ENCODE peak calls at places on chromosomes 16 and 17, in nine cellular contexts. One of them, this sample, is unnamed.

GRCh38 chr17:73214851-73215250 is 22.0 kb downstream of the COG1 start:
- DNase-seq in GM23248: no peak
- DNase-seq in adipocyte: no peak
- DNase-seq in neural progenitor cell: no peak
- DNase-seq in tibial artery: no peak
- DNase-seq in WERI-Rb-1: no peak
- DNase-seq in cardiac muscle cell: no peak
- DNase-seq in choroid plexus epithelial cell: no peak
- DNase-seq in fibroblast of pulmonary artery: no peak
- DNase-seq in this sample: no peak

GRCh38 chr16:24610421-24610765 is 71.0 kb downstream of the RBBP6 start:
- DNase-seq in GM23248: peak
- DNase-seq in adipocyte: no peak
- DNase-seq in neural progenitor cell: peak
- DNase-seq in tibial artery: no peak
- DNase-seq in WERI-Rb-1: peak
- DNase-seq in cardiac muscle cell: peak
- DNase-seq in choroid plexus epithelial cell: peak
- DNase-seq in fibroblast of pulmonary artery: peak
- DNase-seq in this sample: no peak

GRCh38 chr17:61662771-61663170 is 71.8 kb upstream of the NACA2 start:
- DNase-seq in GM23248: no peak
- DNase-seq in adipocyte: peak
- DNase-seq in neural progenitor cell: no peak
- DNase-seq in tibial artery: no peak
- DNase-seq in WERI-Rb-1: no peak
- DNase-seq in cardiac muscle cell: no peak
- DNase-seq in choroid plexus epithelial cell: no peak
- DNase-seq in fibroblast of pulmonary artery: no peak
- DNase-seq in this sample: no peak

GRCh38 chr16:67470314-67470713 is 10.6 kb downstream of the ATP6V0D1 start:
- DNase-seq in GM23248: no peak
- DNase-seq in adipocyte: no peak
- DNase-seq in neural progenitor cell: no peak
- DNase-seq in tibial artery: peak
- DNase-seq in WERI-Rb-1: no peak
- DNase-seq in cardiac muscle cell: peak
- DNase-seq in choroid plexus epithelial cell: no peak
- DNase-seq in fibroblast of pulmonary artery: no peak
- DNase-seq in this sample: no peak

GRCh38 chr16:12157510-12158093 is 181.1 kb downstream of the SNX29 start:
- DNase-seq in GM23248: peak
- DNase-seq in adipocyte: peak
- DNase-seq in neural progenitor cell: no peak
- DNase-seq in tibial artery: no peak
- DNase-seq in WERI-Rb-1: no peak
- DNase-seq in cardiac muscle cell: no peak
- DNase-seq in choroid plexus epithelial cell: peak
- DNase-seq in fibroblast of pulmonary artery: peak
- DNase-seq in this sample: no peak

GRCh38 chr16:50547944-50548658 is at the start of gene NKD1:
- DNase-seq in GM23248: peak
- DNase-seq in adipocyte: peak
- DNase-seq in neural progenitor cell: peak
- DNase-seq in tibial artery: peak
- DNase-seq in WERI-Rb-1: peak
- DNase-seq in cardiac muscle cell: peak
- DNase-seq in choroid plexus epithelial cell: peak
- DNase-seq in fibroblast of pulmonary artery: peak
- DNase-seq in this sample: peak

GRCh38 chr16:12097523-12098428 is 121.2 kb downstream of the SNX29 start:
- DNase-seq in GM23248: peak
- DNase-seq in adipocyte: peak
- DNase-seq in neural progenitor cell: peak
- DNase-seq in tibial artery: no peak
- DNase-seq in WERI-Rb-1: no peak
- DNase-seq in cardiac muscle cell: no peak
- DNase-seq in choroid plexus epithelial cell: peak
- DNase-seq in fibroblast of pulmonary artery: peak
- DNase-seq in this sample: peak

GRCh38 chr17:250487-251300 is 69.2 kb upstream of the DOC2B start:
- DNase-seq in GM23248: no peak
- DNase-seq in adipocyte: no peak
- DNase-seq in neural progenitor cell: no peak
- DNase-seq in tibial artery: peak
- DNase-seq in WERI-Rb-1: no peak
- DNase-seq in cardiac muscle cell: no peak
- DNase-seq in choroid plexus epithelial cell: no peak
- DNase-seq in fibroblast of pulmonary artery: no peak
- DNase-seq in this sample: peak

GRCh38 chr17:28983286-28984240 is 22.3 kb downstream of the SEZ6 start:
- DNase-seq in GM23248: no peak
- DNase-seq in adipocyte: no peak
- DNase-seq in neural progenitor cell: no peak
- DNase-seq in tibial artery: no peak
- DNase-seq in WERI-Rb-1: peak
- DNase-seq in cardiac muscle cell: no peak
- DNase-seq in choroid plexus epithelial cell: no peak
- DNase-seq in fibroblast of pulmonary artery: peak
- DNase-seq in this sample: no peak

GRCh38 chr17:28986714-28987367 is 19.0 kb downstream of the SEZ6 start:
- DNase-seq in GM23248: no peak
- DNase-seq in adipocyte: no peak
- DNase-seq in neural progenitor cell: peak
- DNase-seq in tibial artery: no peak
- DNase-seq in WERI-Rb-1: no peak
- DNase-seq in cardiac muscle cell: no peak
- DNase-seq in choroid plexus epithelial cell: no peak
- DNase-seq in fibroblast of pulmonary artery: no peak
- DNase-seq in this sample: no peak

GRCh38 chr17:28988475-28988874 is 17.4 kb downstream of the SEZ6 start:
- DNase-seq in GM23248: no peak
- DNase-seq in adipocyte: no peak
- DNase-seq in neural progenitor cell: no peak
- DNase-seq in tibial artery: no peak
- DNase-seq in WERI-Rb-1: no peak
- DNase-seq in cardiac muscle cell: no peak
- DNase-seq in choroid plexus epithelial cell: no peak
- DNase-seq in fibroblast of pulmonary artery: no peak
- DNase-seq in this sample: no peak

GRCh38 chr17:28989028-28989427 is 16.8 kb downstream of the SEZ6 start:
- DNase-seq in GM23248: no peak
- DNase-seq in adipocyte: no peak
- DNase-seq in neural progenitor cell: no peak
- DNase-seq in tibial artery: no peak
- DNase-seq in WERI-Rb-1: no peak
- DNase-seq in cardiac muscle cell: no peak
- DNase-seq in choroid plexus epithelial cell: no peak
- DNase-seq in fibroblast of pulmonary artery: no peak
- DNase-seq in this sample: no peak

DNA sequence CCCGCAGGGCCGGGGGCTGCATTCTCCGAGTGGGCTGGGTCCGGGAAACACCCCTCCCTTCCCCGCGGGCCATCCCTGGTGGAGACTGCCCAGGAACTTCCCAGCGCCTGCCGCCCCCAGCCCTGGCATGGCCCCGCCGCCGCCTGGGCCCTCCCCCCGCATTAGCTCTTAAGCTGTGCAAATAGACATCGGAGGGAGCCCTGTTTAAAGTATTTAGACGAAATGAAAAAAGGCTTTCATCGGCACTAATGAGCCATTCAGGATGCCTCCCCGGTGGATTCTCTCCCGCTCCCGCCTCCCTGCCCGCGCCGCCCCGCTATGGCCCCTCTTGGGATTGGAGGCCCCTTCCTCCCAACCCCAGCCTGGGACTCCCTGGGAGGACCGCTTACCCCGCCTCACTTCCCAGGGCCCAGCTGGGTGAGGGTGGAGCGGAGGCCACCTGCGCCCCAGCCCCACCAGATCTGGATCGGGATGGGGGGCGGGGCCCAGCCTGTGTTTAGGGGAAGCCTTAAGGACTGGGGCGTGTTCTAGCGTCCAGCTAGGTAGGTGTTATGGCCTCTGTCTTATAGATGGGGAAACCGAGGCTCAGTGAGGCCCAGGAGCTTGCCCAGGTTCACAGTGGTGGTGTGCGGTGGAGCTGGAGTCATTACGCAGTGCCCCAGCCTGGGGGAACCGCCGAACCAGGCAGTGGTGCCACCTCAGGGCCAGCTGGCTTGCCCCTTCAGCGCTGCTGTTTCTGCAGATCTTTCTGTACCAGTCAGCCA is 19.7 kb downstream of the SEZ6 start:
- DNase-seq in GM23248: no peak
- DNase-seq in adipocyte: no peak
- DNase-seq in neural progenitor cell: peak
- DNase-seq in tibial artery: no peak
- DNase-seq in WERI-Rb-1: peak
- DNase-seq in cardiac muscle cell: no peak
- DNase-seq in choroid plexus epithelial cell: no peak
- DNase-seq in fibroblast of pulmonary artery: no peak
- DNase-seq in this sample: no peak
- H3K4me3 ChIP-seq in GM23248: no peak
- H3K4me3 ChIP-seq in adipocyte: no peak
- H3K4me3 ChIP-seq in neural progenitor cell: peak
- H3K4me3 ChIP-seq in tibial artery: no peak
- H3K4me3 ChIP-seq in WERI-Rb-1: no peak
- H3K4me3 ChIP-seq in cardiac muscle cell: no peak
- H3K4me3 ChIP-seq in choroid plexus epithelial cell: no peak
- H3K4me3 ChIP-seq in fibroblast of pulmonary artery: no peak
- H3K4me3 ChIP-seq in this sample: no peak

GRCh38 chr17:64025732-64026294 is 5.4 kb upstream of the ICAM2 start:
- DNase-seq in GM23248: peak
- DNase-seq in adipocyte: peak
- DNase-seq in neural progenitor cell: peak
- DNase-seq in tibial artery: peak
- DNase-seq in WERI-Rb-1: peak
- DNase-seq in cardiac muscle cell: peak
- DNase-seq in choroid plexus epithelial cell: peak
- DNase-seq in fibroblast of pulmonary artery: peak
- DNase-seq in this sample: peak

GRCh38 chr17:64022631-64023063 is 2.2 kb upstream of the ICAM2 start:
- DNase-seq in GM23248: no peak
- DNase-seq in adipocyte: no peak
- DNase-seq in neural progenitor cell: no peak
- DNase-seq in tibial artery: no peak
- DNase-seq in WERI-Rb-1: no peak
- DNase-seq in cardiac muscle cell: no peak
- DNase-seq in choroid plexus epithelial cell: no peak
- DNase-seq in fibroblast of pulmonary artery: no peak
- DNase-seq in this sample: no peak

GRCh38 chr17:64024215-64024654 is 3.8 kb upstream of the ICAM2 start:
- DNase-seq in GM23248: no peak
- DNase-seq in adipocyte: no peak
- DNase-seq in neural progenitor cell: no peak
- DNase-seq in tibial artery: no peak
- DNase-seq in WERI-Rb-1: peak
- DNase-seq in cardiac muscle cell: no peak
- DNase-seq in choroid plexus epithelial cell: no peak
- DNase-seq in fibroblast of pulmonary artery: no peak
- DNase-seq in this sample: no peak

GRCh38 chr17:64028874-64029464 is 8.5 kb upstream of the ICAM2 start:
- DNase-seq in GM23248: peak
- DNase-seq in adipocyte: peak
- DNase-seq in neural progenitor cell: peak
- DNase-seq in tibial artery: no peak
- DNase-seq in WERI-Rb-1: peak
- DNase-seq in cardiac muscle cell: peak
- DNase-seq in choroid plexus epithelial cell: peak
- DNase-seq in fibroblast of pulmonary artery: peak
- DNase-seq in this sample: peak

GRCh38 chr17:64024781-64025731 is 4.6 kb upstream of the ICAM2 start:
- DNase-seq in GM23248: peak
- DNase-seq in adipocyte: no peak
- DNase-seq in neural progenitor cell: no peak
- DNase-seq in tibial artery: no peak
- DNase-seq in WERI-Rb-1: no peak
- DNase-seq in cardiac muscle cell: peak
- DNase-seq in choroid plexus epithelial cell: peak
- DNase-seq in fibroblast of pulmonary artery: peak
- DNase-seq in this sample: no peak
- H3K4me3 ChIP-seq in GM23248: no peak
- H3K4me3 ChIP-seq in adipocyte: no peak
- H3K4me3 ChIP-seq in neural progenitor cell: no peak
- H3K4me3 ChIP-seq in tibial artery: no peak
- H3K4me3 ChIP-seq in WERI-Rb-1: no peak
- H3K4me3 ChIP-seq in cardiac muscle cell: no peak
- H3K4me3 ChIP-seq in choroid plexus epithelial cell: no peak
- H3K4me3 ChIP-seq in fibroblast of pulmonary artery: no peak
- H3K4me3 ChIP-seq in this sample: no peak

DNA sequence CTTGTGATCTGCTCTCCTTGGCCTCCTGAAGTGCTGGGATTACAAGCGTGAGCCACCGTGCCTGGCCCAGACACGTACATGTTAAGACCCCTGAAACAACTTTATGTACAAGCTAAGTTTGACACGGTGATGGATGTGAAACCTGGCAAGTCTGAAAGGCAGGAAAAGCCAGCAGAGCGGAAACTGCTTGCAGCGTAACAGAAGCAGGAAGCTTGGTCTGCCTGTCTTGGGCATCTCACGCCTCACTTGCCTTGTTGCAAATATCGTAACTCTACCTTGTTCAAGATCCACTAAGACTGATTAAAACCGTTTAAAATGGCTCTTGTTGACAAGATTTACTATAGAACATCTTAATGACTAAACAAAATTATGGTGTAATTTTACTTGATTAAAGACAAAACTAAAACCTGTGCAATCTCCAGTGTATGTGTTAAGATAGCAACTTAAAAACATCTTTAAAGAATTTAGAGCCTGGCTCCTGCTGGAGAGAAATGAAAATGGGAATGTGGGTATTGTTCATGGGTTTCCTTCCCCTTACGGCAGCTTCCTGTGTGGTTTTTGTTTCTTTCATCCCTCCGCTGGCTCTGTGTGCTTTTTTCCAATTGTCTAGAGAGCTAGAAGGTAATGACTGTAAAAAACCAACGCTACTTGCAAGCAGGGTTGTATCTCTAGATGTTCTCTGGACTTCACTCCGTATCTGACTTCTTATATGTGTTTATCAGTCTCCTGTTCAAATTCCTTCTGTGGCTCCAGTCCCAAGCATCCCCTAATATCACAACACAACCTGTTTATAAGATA is 477.6 kb downstream of the XYLT1 start:
- DNase-seq in GM23248: no peak
- DNase-seq in adipocyte: no peak
- DNase-seq in neural progenitor cell: peak
- DNase-seq in tibial artery: no peak
- DNase-seq in WERI-Rb-1: no peak
- DNase-seq in cardiac muscle cell: no peak
- DNase-seq in choroid plexus epithelial cell: no peak
- DNase-seq in fibroblast of pulmonary artery: no peak
- DNase-seq in this sample: no peak
- H3K4me3 ChIP-seq in GM23248: no peak
- H3K4me3 ChIP-seq in adipocyte: no peak
- H3K4me3 ChIP-seq in neural progenitor cell: no peak
- H3K4me3 ChIP-seq in tibial artery: no peak
- H3K4me3 ChIP-seq in WERI-Rb-1: no peak
- H3K4me3 ChIP-seq in cardiac muscle cell: no peak
- H3K4me3 ChIP-seq in choroid plexus epithelial cell: no peak
- H3K4me3 ChIP-seq in fibroblast of pulmonary artery: no peak
- H3K4me3 ChIP-seq in this sample: no peak

GRCh38 chr17:55639096-55639495 is 83.6 kb downstream of the TMEM100 start:
- DNase-seq in GM23248: no peak
- DNase-seq in adipocyte: no peak
- DNase-seq in neural progenitor cell: no peak
- DNase-seq in tibial artery: no peak
- DNase-seq in WERI-Rb-1: no peak
- DNase-seq in cardiac muscle cell: no peak
- DNase-seq in choroid plexus epithelial cell: no peak
- DNase-seq in fibroblast of pulmonary artery: no peak
- DNase-seq in this sample: no peak

GRCh38 chr17:55634702-55635101 is 88.0 kb downstream of the TMEM100 start:
- DNase-seq in GM23248: no peak
- DNase-seq in adipocyte: no peak
- DNase-seq in neural progenitor cell: no peak
- DNase-seq in tibial artery: no peak
- DNase-seq in WERI-Rb-1: no peak
- DNase-seq in cardiac muscle cell: no peak
- DNase-seq in choroid plexus epithelial cell: peak
- DNase-seq in fibroblast of pulmonary artery: peak
- DNase-seq in this sample: no peak

GRCh38 chr17:55632893-55633292 is 89.8 kb downstream of the TMEM100 start:
- DNase-seq in GM23248: peak
- DNase-seq in adipocyte: no peak
- DNase-seq in neural progenitor cell: no peak
- DNase-seq in tibial artery: no peak
- DNase-seq in WERI-Rb-1: no peak
- DNase-seq in cardiac muscle cell: no peak
- DNase-seq in choroid plexus epithelial cell: no peak
- DNase-seq in fibroblast of pulmonary artery: peak
- DNase-seq in this sample: no peak

GRCh38 chr17:55632236-55632635 is 90.4 kb downstream of the TMEM100 start:
- DNase-seq in GM23248: no peak
- DNase-seq in adipocyte: no peak
- DNase-seq in neural progenitor cell: no peak
- DNase-seq in tibial artery: no peak
- DNase-seq in WERI-Rb-1: no peak
- DNase-seq in cardiac muscle cell: no peak
- DNase-seq in choroid plexus epithelial cell: no peak
- DNase-seq in fibroblast of pulmonary artery: no peak
- DNase-seq in this sample: no peak

DNA sequence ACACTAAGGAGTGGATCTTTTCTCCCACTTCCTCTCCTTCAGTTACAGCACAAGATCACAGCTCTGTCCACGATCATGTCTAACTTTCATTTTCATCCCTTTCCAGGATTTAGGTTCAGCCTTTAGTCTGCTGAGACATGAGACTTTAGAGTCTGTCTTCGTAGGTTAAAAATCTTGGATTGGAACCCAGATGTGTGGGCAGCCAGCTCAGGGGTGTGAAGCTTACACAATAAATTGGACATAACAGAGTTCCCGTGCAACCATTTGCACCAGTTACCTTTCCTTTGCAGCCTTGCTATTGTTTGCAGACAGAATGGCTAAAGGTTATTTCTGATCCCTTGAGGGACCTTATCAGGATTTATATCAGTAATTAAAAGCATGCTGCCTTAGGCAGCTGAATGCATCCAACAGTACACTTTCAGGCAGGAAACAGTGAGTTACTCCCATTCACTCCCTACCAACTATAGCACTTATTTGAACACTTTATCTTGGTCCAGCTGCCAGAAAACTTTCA is 87.4 kb downstream of the TMEM100 start:
- DNase-seq in GM23248: peak
- DNase-seq in adipocyte: peak
- DNase-seq in neural progenitor cell: no peak
- DNase-seq in tibial artery: no peak
- DNase-seq in WERI-Rb-1: no peak
- DNase-seq in cardiac muscle cell: no peak
- DNase-seq in choroid plexus epithelial cell: peak
- DNase-seq in fibroblast of pulmonary artery: peak
- DNase-seq in this sample: no peak
- H3K4me3 ChIP-seq in GM23248: peak
- H3K4me3 ChIP-seq in adipocyte: peak
- H3K4me3 ChIP-seq in neural progenitor cell: no peak
- H3K4me3 ChIP-seq in tibial artery: no peak
- H3K4me3 ChIP-seq in WERI-Rb-1: no peak
- H3K4me3 ChIP-seq in cardiac muscle cell: no peak
- H3K4me3 ChIP-seq in choroid plexus epithelial cell: peak
- H3K4me3 ChIP-seq in fibroblast of pulmonary artery: peak
- H3K4me3 ChIP-seq in this sample: no peak

This sample was measured in Caco-2.